ENCODE peak calls at places on chromosomes 1 and 21, in nine cellular contexts. B is cardiac muscle cell, E is lower leg skin, Z is colonic mucosa, P is mammary epithelial cell, L is Panc1, A is tibial artery, G is SK-N-SH, F is A549. M is an unnamed sample.

GRCh38 chr1:41608242-41608641 is 123.8 kb upstream of the EDN2 start:
- DNase-seq in L (no peak), F (no peak), B (peak), A (no peak), E (no peak), Z (no peak), P (peak), G (no peak), M (peak)

GRCh38 chr1:84862810-84863251 is 30.2 kb downstream of the LPAR3 start:
- DNase-seq in B (no peak), G (no peak), A (no peak), P (peak), L (no peak), F (no peak), E (no peak), Z (no peak), M (no peak)

GRCh38 chr1:237562247-237562823 is 328.4 kb downstream of the ZP4 start:
- DNase-seq in B (peak), Z (no peak), P (peak), L (peak), E (no peak), A (no peak), F (peak), G (peak), M (peak)

GRCh38 chr21:34700605-34701004 is 31.8 kb downstream of the CLIC6 start:
- DNase-seq in G (no peak), L (no peak), A (no peak), B (no peak), E (no peak), F (no peak), P (no peak), Z (no peak), M (no peak)

GRCh38 chr1:57796609-57797008 is 372.7 kb upstream of the DAB1 start:
- DNase-seq in A (no peak), G (no peak), B (peak), F (no peak), P (peak), Z (no peak), E (no peak), L (no peak), M (peak)

GRCh38 chr1:186967659-186968394 is 139.1 kb downstream of the PLA2G4A start:
- DNase-seq in P (peak), G (no peak), F (no peak), E (no peak), L (no peak), A (no peak), B (no peak), Z (no peak), M (peak)

GRCh38 chr1:98126740-98127139 is 205.9 kb upstream of the DPYD start:
- DNase-seq in E (no peak), A (no peak), B (no peak), Z (no peak), G (peak), L (no peak), P (no peak), F (no peak), M (no peak)

GRCh38 chr1:13450204-13450603 is 40.0 kb downstream of the PRAMEF20 start:
- DNase-seq in B (no peak), A (no peak), G (no peak), E (no peak), F (no peak), Z (no peak), P (no peak), L (no peak), M (no peak)

GRCh38 chr1:31593770-31594632 is 17.7 kb downstream of the TINAGL1 start:
- DNase-seq in B (peak), A (peak), Z (peak), E (peak), F (peak), L (peak), G (peak), P (peak), M (peak)

GRCh38 chr1:99571092-99571734 is 74.7 kb upstream of the PALMD start:
- DNase-seq in F (no peak), Z (no peak), A (no peak), G (no peak), P (no peak), E (no peak), B (no peak), L (no peak), M (no peak)

GRCh38 chr21:45828580-45829565 is 152.7 kb upstream of the COL6A1 start:
- DNase-seq in F (no peak), A (no peak), L (no peak), G (no peak), E (no peak), Z (no peak), P (no peak), B (no peak), M (no peak)

GRCh38 chr21:46069166-46069565 is 28.7 kb upstream of the COL6A2 start:
- DNase-seq in Z (no peak), G (no peak), A (no peak), P (no peak), F (no peak), B (no peak), E (no peak), L (no peak), M (no peak)

GRCh38 chr1:173113015-173113741 is 62.4 kb upstream of the TNFSF18 start:
- DNase-seq in E (no peak), A (no peak), G (no peak), B (no peak), Z (no peak), L (no peak), P (peak), F (no peak), M (peak)

GRCh38 chr1:14138627-14139026 is 438.6 kb downstream of the PRDM2 start:
- DNase-seq in G (no peak), F (no peak), Z (no peak), B (no peak), P (no peak), L (no peak), E (peak), A (no peak), M (no peak)

GRCh38 chr1:226649780-226650179 is 89.3 kb downstream of the ITPKB start:
- DNase-seq in F (no peak), P (no peak), B (peak), E (no peak), Z (no peak), L (no peak), G (no peak), A (no peak), M (peak)

GRCh38 chr1:202567747-202568146 is 142.5 kb downstream of the SYT2 start:
- DNase-seq in Z (no peak), P (no peak), F (no peak), L (no peak), E (no peak), G (no peak), B (peak), A (no peak), M (peak)

GRCh38 chr1:212700892-212701819 is 1.5 kb upstream of the BATF3 start:
- DNase-seq in E (peak), G (peak), B (peak), L (peak), Z (peak), A (peak), P (no peak), F (peak), M (peak)

GRCh38 chr1:220336391-220337065 is 64.3 kb upstream of the RAB3GAP2 start:
- DNase-seq in Z (no peak), E (no peak), F (no peak), A (no peak), P (peak), G (no peak), B (no peak), L (no peak), M (no peak)

GRCh38 chr1:20136249-20136648 is 2.9 kb upstream of the PLA2G2F start:
- DNase-seq in G (no peak), F (no peak), P (no peak), A (peak), E (no peak), Z (no peak), B (no peak), L (no peak), M (no peak)

GRCh38 chr1:42692941-42693340 is 10.7 kb downstream of the YBX1 start:
- DNase-seq in L (no peak), Z (no peak), P (no peak), B (no peak), A (no peak), E (no peak), F (no peak), G (no peak), M (no peak)
- H3K4me3 ChIP-seq in L (no peak), Z (no peak), P (no peak), B (no peak), A (no peak), E (no peak), F (no peak), G (no peak), M (no peak)

GRCh38 chr1:209675567-209676154 is 449 bp downstream of the G0S2 start:
- DNase-seq in L (no peak), G (peak), B (peak), A (no peak), P (no peak), E (no peak), Z (peak), F (no peak), M (peak)
- H3K4me3 ChIP-seq in L (peak), G (peak), B (peak), A (peak), P (peak), E (peak), Z (peak), F (peak), M (peak)

DNA sequence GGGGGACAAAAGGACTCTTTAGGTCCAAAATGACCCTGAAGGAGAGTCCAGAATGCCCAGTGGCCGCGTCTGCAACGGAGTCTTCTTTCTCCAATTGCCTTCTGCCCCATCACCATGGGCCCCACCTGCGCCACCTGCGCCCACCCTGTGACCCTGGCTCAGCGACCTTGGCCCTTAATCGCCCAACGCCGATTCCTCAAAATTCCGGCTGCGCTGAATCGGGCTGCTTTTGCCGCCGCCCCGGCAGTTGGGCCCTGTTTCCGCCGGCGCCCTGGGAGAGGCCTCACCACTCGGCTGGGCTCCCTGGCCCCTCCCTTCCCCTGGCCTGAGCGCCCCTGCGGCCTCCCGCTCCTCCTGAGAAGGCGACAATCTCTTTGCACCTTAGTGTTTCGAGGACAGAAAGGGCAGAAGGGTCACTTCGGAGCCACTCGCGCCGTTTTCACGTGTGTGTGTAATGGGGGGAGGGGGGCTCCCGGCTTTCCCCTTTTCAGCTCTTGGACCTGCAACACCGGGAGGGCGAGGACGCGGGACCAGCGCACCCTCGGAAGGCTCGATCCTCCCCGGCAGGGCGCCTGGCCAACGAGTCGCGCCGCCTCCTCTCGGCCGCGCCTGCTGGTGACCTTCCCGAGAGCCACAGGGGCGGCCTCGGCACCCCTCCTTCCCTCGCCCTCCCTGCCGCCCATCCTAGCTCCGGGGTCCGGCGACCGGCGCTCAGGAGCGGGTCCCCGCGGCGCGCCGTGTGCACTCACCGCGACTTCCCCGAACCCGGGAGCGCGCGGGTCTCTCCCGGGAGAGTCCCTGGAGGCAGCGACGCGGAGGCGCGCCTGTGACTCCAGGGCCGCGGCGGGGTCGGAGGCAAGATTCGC is 522 bp upstream of the SIM2 start:
- DNase-seq in P (no peak), A (no peak), F (peak), L (no peak), B (no peak), E (no peak), Z (no peak), G (peak), M (no peak)
- H3K4me3 ChIP-seq in P (no peak), A (peak), F (peak), L (peak), B (peak), E (no peak), Z (peak), G (no peak), M (peak)

GRCh38 chr1:66564250-66564649 is 30.3 kb downstream of the SGIP1 start:
- DNase-seq in A (no peak), Z (no peak), B (peak), F (peak), G (no peak), L (peak), P (peak), E (no peak), M (peak)

GRCh38 chr1:66559517-66559916 is 25.6 kb downstream of the SGIP1 start:
- DNase-seq in B (no peak), E (no peak), A (no peak), F (no peak), L (no peak), Z (no peak), P (no peak), G (peak), M (no peak)

GRCh38 chr1:66562561-66562960 is 28.6 kb downstream of the SGIP1 start:
- DNase-seq in E (no peak), B (no peak), L (no peak), F (no peak), G (no peak), Z (no peak), A (no peak), P (no peak), M (no peak)

DNA sequence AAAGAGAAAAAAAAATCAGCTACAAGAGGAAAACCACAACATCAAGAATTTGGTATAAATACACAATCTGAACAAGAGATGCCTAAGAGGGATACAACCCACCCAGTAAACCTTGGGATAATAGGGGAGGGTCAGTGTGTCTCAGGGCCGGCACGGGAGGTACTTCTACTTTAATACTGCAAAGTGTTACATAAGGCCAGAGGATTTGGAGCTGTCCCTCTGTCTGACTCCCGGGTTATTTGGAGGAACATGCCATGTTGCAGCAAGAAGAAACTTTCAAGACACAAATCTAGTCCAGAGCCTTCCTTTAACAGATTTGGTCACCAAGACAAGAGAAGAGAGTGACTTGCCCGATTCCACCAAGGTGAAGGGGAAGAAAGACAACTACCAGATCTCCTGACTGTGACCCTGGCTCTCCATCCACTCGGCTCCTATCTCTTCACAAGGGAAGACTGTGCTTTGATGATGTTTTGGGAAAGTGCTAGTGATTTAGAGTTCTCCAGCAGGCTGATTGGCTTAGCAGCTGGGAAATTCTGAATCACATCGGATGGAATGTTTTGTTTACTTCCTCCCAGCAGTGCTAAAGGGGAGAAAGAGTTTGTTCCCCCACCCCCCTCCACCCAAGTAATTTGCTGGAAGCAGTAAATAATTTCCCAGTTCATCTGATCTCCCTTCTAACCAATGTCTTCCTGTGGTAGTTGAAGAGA is 29.3 kb downstream of the SGIP1 start:
- DNase-seq in Z (no peak), B (peak), F (no peak), L (peak), A (no peak), P (peak), E (peak), G (no peak), M (peak)
- H3K4me3 ChIP-seq in Z (no peak), B (no peak), F (no peak), L (peak), A (peak), P (no peak), E (no peak), G (no peak), M (peak)

GRCh38 chr21:15367061-15367626 is 302.3 kb upstream of the NRIP1 start:
- DNase-seq in P (no peak), A (no peak), F (no peak), Z (no peak), G (no peak), B (no peak), E (no peak), L (no peak), M (no peak)
- H3K4me3 ChIP-seq in P (no peak), A (no peak), F (no peak), Z (no peak), G (no peak), B (no peak), E (no peak), L (no peak), M (no peak)